ENCODE peak calls at places on chromosomes 7 and 10, in ten cellular contexts. One of them, this sample, is unnamed.

GRCh38 chr10:21989453-21990154 is 13.9 kb downstream of the DNAJC1 start:
- DNase-seq in CD14-positive monocyte: no peak
- DNase-seq in activated T-cell treated with anti-CD3 and anti-CD28 coated beads for 48 hours: no peak
- DNase-seq in NCI-H1105 treated with DMSO at 0.1 percent for 48 hours: peak
- DNase-seq in amniotic stem cell: no peak
- DNase-seq in Ammon's horn: peak
- DNase-seq in stimulated activated naive CD8-positive, alpha-beta T cell treated with anti-CD3 and anti-CD28 coated beads, Interleukin-15, amount 100 ng/mL, for 72 hours: peak
- DNase-seq in T-helper 9 cell: no peak
- DNase-seq in activated CD8-positive, alpha-beta memory T cell treated with anti-CD3 and anti-CD28 coated beads for 24 hours: no peak
- DNase-seq in T1000: no peak
- DNase-seq in this sample: peak

GRCh38 chr7:1977059-1977875 is 255.5 kb downstream of the MAD1L1 start:
- DNase-seq in activated T-cell treated with anti-CD3 and anti-CD28 coated beads for 48 hours: no peak
- DNase-seq in T-helper 9 cell: no peak
- DNase-seq in stimulated activated naive CD8-positive, alpha-beta T cell treated with anti-CD3 and anti-CD28 coated beads, Interleukin-15, amount 100 ng/mL, for 72 hours: no peak
- DNase-seq in NCI-H1105 treated with DMSO at 0.1 percent for 48 hours: no peak
- DNase-seq in amniotic stem cell: no peak
- DNase-seq in CD14-positive monocyte: no peak
- DNase-seq in Ammon's horn: peak
- DNase-seq in T1000: no peak
- DNase-seq in activated CD8-positive, alpha-beta memory T cell treated with anti-CD3 and anti-CD28 coated beads for 24 hours: no peak
- DNase-seq in this sample: no peak

GRCh38 chr7:44282601-44283171 is 42.7 kb downstream of the CAMK2B start:
- DNase-seq in activated T-cell treated with anti-CD3 and anti-CD28 coated beads for 48 hours: no peak
- DNase-seq in amniotic stem cell: no peak
- DNase-seq in CD14-positive monocyte: peak
- DNase-seq in NCI-H1105 treated with DMSO at 0.1 percent for 48 hours: no peak
- DNase-seq in activated CD8-positive, alpha-beta memory T cell treated with anti-CD3 and anti-CD28 coated beads for 24 hours: peak
- DNase-seq in stimulated activated naive CD8-positive, alpha-beta T cell treated with anti-CD3 and anti-CD28 coated beads, Interleukin-15, amount 100 ng/mL, for 72 hours: no peak
- DNase-seq in T-helper 9 cell: no peak
- DNase-seq in T1000: no peak
- DNase-seq in Ammon's horn: no peak
- DNase-seq in this sample: peak

GRCh38 chr7:65812281-65812680 is 60.6 kb upstream of the VKORC1L1 start:
- DNase-seq in T-helper 9 cell: no peak
- DNase-seq in activated T-cell treated with anti-CD3 and anti-CD28 coated beads for 48 hours: no peak
- DNase-seq in amniotic stem cell: no peak
- DNase-seq in NCI-H1105 treated with DMSO at 0.1 percent for 48 hours: no peak
- DNase-seq in stimulated activated naive CD8-positive, alpha-beta T cell treated with anti-CD3 and anti-CD28 coated beads, Interleukin-15, amount 100 ng/mL, for 72 hours: no peak
- DNase-seq in CD14-positive monocyte: no peak
- DNase-seq in Ammon's horn: no peak
- DNase-seq in activated CD8-positive, alpha-beta memory T cell treated with anti-CD3 and anti-CD28 coated beads for 24 hours: no peak
- DNase-seq in T1000: no peak
- DNase-seq in this sample: no peak

GRCh38 chr10:91683976-91684375 is 51.1 kb upstream of the PPP1R3C start:
- DNase-seq in activated CD8-positive, alpha-beta memory T cell treated with anti-CD3 and anti-CD28 coated beads for 24 hours: no peak
- DNase-seq in CD14-positive monocyte: no peak
- DNase-seq in amniotic stem cell: peak
- DNase-seq in Ammon's horn: no peak
- DNase-seq in T-helper 9 cell: no peak
- DNase-seq in activated T-cell treated with anti-CD3 and anti-CD28 coated beads for 48 hours: no peak
- DNase-seq in stimulated activated naive CD8-positive, alpha-beta T cell treated with anti-CD3 and anti-CD28 coated beads, Interleukin-15, amount 100 ng/mL, for 72 hours: no peak
- DNase-seq in T1000: peak
- DNase-seq in NCI-H1105 treated with DMSO at 0.1 percent for 48 hours: no peak
- DNase-seq in this sample: no peak

GRCh38 chr10:15262036-15262713 is 93.7 kb upstream of the NMT2 start:
- DNase-seq in amniotic stem cell: no peak
- DNase-seq in activated T-cell treated with anti-CD3 and anti-CD28 coated beads for 48 hours: no peak
- DNase-seq in Ammon's horn: peak
- DNase-seq in CD14-positive monocyte: no peak
- DNase-seq in T-helper 9 cell: no peak
- DNase-seq in activated CD8-positive, alpha-beta memory T cell treated with anti-CD3 and anti-CD28 coated beads for 24 hours: no peak
- DNase-seq in stimulated activated naive CD8-positive, alpha-beta T cell treated with anti-CD3 and anti-CD28 coated beads, Interleukin-15, amount 100 ng/mL, for 72 hours: no peak
- DNase-seq in T1000: no peak
- DNase-seq in NCI-H1105 treated with DMSO at 0.1 percent for 48 hours: no peak
- DNase-seq in this sample: no peak

GRCh38 chr7:4738711-4739527 is 36.5 kb upstream of the AP5Z1 start:
- DNase-seq in T-helper 9 cell: no peak
- DNase-seq in activated CD8-positive, alpha-beta memory T cell treated with anti-CD3 and anti-CD28 coated beads for 24 hours: peak
- DNase-seq in T1000: peak
- DNase-seq in Ammon's horn: peak
- DNase-seq in amniotic stem cell: peak
- DNase-seq in stimulated activated naive CD8-positive, alpha-beta T cell treated with anti-CD3 and anti-CD28 coated beads, Interleukin-15, amount 100 ng/mL, for 72 hours: no peak
- DNase-seq in NCI-H1105 treated with DMSO at 0.1 percent for 48 hours: no peak
- DNase-seq in CD14-positive monocyte: peak
- DNase-seq in activated T-cell treated with anti-CD3 and anti-CD28 coated beads for 48 hours: no peak
- DNase-seq in this sample: no peak

GRCh38 chr7:11193131-11193867 is 219.6 kb downstream of the PHF14 start:
- DNase-seq in NCI-H1105 treated with DMSO at 0.1 percent for 48 hours: peak
- DNase-seq in T-helper 9 cell: no peak
- DNase-seq in amniotic stem cell: no peak
- DNase-seq in stimulated activated naive CD8-positive, alpha-beta T cell treated with anti-CD3 and anti-CD28 coated beads, Interleukin-15, amount 100 ng/mL, for 72 hours: no peak
- DNase-seq in Ammon's horn: peak
- DNase-seq in CD14-positive monocyte: no peak
- DNase-seq in activated T-cell treated with anti-CD3 and anti-CD28 coated beads for 48 hours: no peak
- DNase-seq in T1000: no peak
- DNase-seq in activated CD8-positive, alpha-beta memory T cell treated with anti-CD3 and anti-CD28 coated beads for 24 hours: no peak
- DNase-seq in this sample: no peak

GRCh38 chr7:90604383-90604782 is 8.3 kb downstream of the CDK14 start:
- DNase-seq in stimulated activated naive CD8-positive, alpha-beta T cell treated with anti-CD3 and anti-CD28 coated beads, Interleukin-15, amount 100 ng/mL, for 72 hours: no peak
- DNase-seq in activated T-cell treated with anti-CD3 and anti-CD28 coated beads for 48 hours: no peak
- DNase-seq in amniotic stem cell: no peak
- DNase-seq in T-helper 9 cell: no peak
- DNase-seq in NCI-H1105 treated with DMSO at 0.1 percent for 48 hours: no peak
- DNase-seq in CD14-positive monocyte: no peak
- DNase-seq in Ammon's horn: no peak
- DNase-seq in T1000: no peak
- DNase-seq in activated CD8-positive, alpha-beta memory T cell treated with anti-CD3 and anti-CD28 coated beads for 24 hours: no peak
- DNase-seq in this sample: peak

GRCh38 chr7:99024066-99024465 is 119.8 kb downstream of the SMURF1 start:
- DNase-seq in activated CD8-positive, alpha-beta memory T cell treated with anti-CD3 and anti-CD28 coated beads for 24 hours: no peak
- DNase-seq in NCI-H1105 treated with DMSO at 0.1 percent for 48 hours: no peak
- DNase-seq in T-helper 9 cell: no peak
- DNase-seq in stimulated activated naive CD8-positive, alpha-beta T cell treated with anti-CD3 and anti-CD28 coated beads, Interleukin-15, amount 100 ng/mL, for 72 hours: no peak
- DNase-seq in Ammon's horn: no peak
- DNase-seq in CD14-positive monocyte: no peak
- DNase-seq in amniotic stem cell: no peak
- DNase-seq in activated T-cell treated with anti-CD3 and anti-CD28 coated beads for 48 hours: no peak
- DNase-seq in T1000: no peak
- DNase-seq in this sample: no peak

GRCh38 chr10:17617031-17617911 is at the start of gene HACD1:
- DNase-seq in Ammon's horn: peak
- DNase-seq in CD14-positive monocyte: peak
- DNase-seq in activated T-cell treated with anti-CD3 and anti-CD28 coated beads for 48 hours: peak
- DNase-seq in activated CD8-positive, alpha-beta memory T cell treated with anti-CD3 and anti-CD28 coated beads for 24 hours: peak
- DNase-seq in stimulated activated naive CD8-positive, alpha-beta T cell treated with anti-CD3 and anti-CD28 coated beads, Interleukin-15, amount 100 ng/mL, for 72 hours: peak
- DNase-seq in amniotic stem cell: peak
- DNase-seq in NCI-H1105 treated with DMSO at 0.1 percent for 48 hours: peak
- DNase-seq in T1000: peak
- DNase-seq in T-helper 9 cell: peak
- DNase-seq in this sample: peak

GRCh38 chr10:54396004-54396403 is 405.0 kb downstream of the PCDH15 start:
- DNase-seq in CD14-positive monocyte: no peak
- DNase-seq in stimulated activated naive CD8-positive, alpha-beta T cell treated with anti-CD3 and anti-CD28 coated beads, Interleukin-15, amount 100 ng/mL, for 72 hours: no peak
- DNase-seq in Ammon's horn: no peak
- DNase-seq in NCI-H1105 treated with DMSO at 0.1 percent for 48 hours: no peak
- DNase-seq in amniotic stem cell: no peak
- DNase-seq in T1000: no peak
- DNase-seq in activated T-cell treated with anti-CD3 and anti-CD28 coated beads for 48 hours: no peak
- DNase-seq in T-helper 9 cell: no peak
- DNase-seq in activated CD8-positive, alpha-beta memory T cell treated with anti-CD3 and anti-CD28 coated beads for 24 hours: no peak
- DNase-seq in this sample: no peak

GRCh38 chr10:32256613-32257437 is 90.1 kb downstream of the EPC1 start:
- DNase-seq in activated CD8-positive, alpha-beta memory T cell treated with anti-CD3 and anti-CD28 coated beads for 24 hours: peak
- DNase-seq in amniotic stem cell: no peak
- DNase-seq in T-helper 9 cell: peak
- DNase-seq in Ammon's horn: peak
- DNase-seq in stimulated activated naive CD8-positive, alpha-beta T cell treated with anti-CD3 and anti-CD28 coated beads, Interleukin-15, amount 100 ng/mL, for 72 hours: peak
- DNase-seq in activated T-cell treated with anti-CD3 and anti-CD28 coated beads for 48 hours: peak
- DNase-seq in CD14-positive monocyte: peak
- DNase-seq in NCI-H1105 treated with DMSO at 0.1 percent for 48 hours: peak
- DNase-seq in T1000: no peak
- DNase-seq in this sample: peak

GRCh38 chr10:72764151-72764550 is 72.2 kb downstream of the MCU start:
- DNase-seq in NCI-H1105 treated with DMSO at 0.1 percent for 48 hours: no peak
- DNase-seq in T1000: no peak
- DNase-seq in T-helper 9 cell: no peak
- DNase-seq in activated T-cell treated with anti-CD3 and anti-CD28 coated beads for 48 hours: no peak
- DNase-seq in Ammon's horn: no peak
- DNase-seq in stimulated activated naive CD8-positive, alpha-beta T cell treated with anti-CD3 and anti-CD28 coated beads, Interleukin-15, amount 100 ng/mL, for 72 hours: no peak
- DNase-seq in activated CD8-positive, alpha-beta memory T cell treated with anti-CD3 and anti-CD28 coated beads for 24 hours: no peak
- DNase-seq in amniotic stem cell: no peak
- DNase-seq in CD14-positive monocyte: no peak
- DNase-seq in this sample: no peak

GRCh38 chr10:110069502-110069982 is 61.8 kb downstream of the ADD3 start:
- DNase-seq in T1000: no peak
- DNase-seq in T-helper 9 cell: no peak
- DNase-seq in activated CD8-positive, alpha-beta memory T cell treated with anti-CD3 and anti-CD28 coated beads for 24 hours: no peak
- DNase-seq in Ammon's horn: no peak
- DNase-seq in CD14-positive monocyte: no peak
- DNase-seq in NCI-H1105 treated with DMSO at 0.1 percent for 48 hours: peak
- DNase-seq in amniotic stem cell: no peak
- DNase-seq in activated T-cell treated with anti-CD3 and anti-CD28 coated beads for 48 hours: no peak
- DNase-seq in stimulated activated naive CD8-positive, alpha-beta T cell treated with anti-CD3 and anti-CD28 coated beads, Interleukin-15, amount 100 ng/mL, for 72 hours: no peak
- DNase-seq in this sample: peak

GRCh38 chr7:1268866-1269265 is 36.2 kb downstream of the UNCX start:
- DNase-seq in T-helper 9 cell: no peak
- DNase-seq in NCI-H1105 treated with DMSO at 0.1 percent for 48 hours: peak
- DNase-seq in activated CD8-positive, alpha-beta memory T cell treated with anti-CD3 and anti-CD28 coated beads for 24 hours: no peak
- DNase-seq in stimulated activated naive CD8-positive, alpha-beta T cell treated with anti-CD3 and anti-CD28 coated beads, Interleukin-15, amount 100 ng/mL, for 72 hours: no peak
- DNase-seq in Ammon's horn: no peak
- DNase-seq in amniotic stem cell: no peak
- DNase-seq in T1000: no peak
- DNase-seq in activated T-cell treated with anti-CD3 and anti-CD28 coated beads for 48 hours: no peak
- DNase-seq in CD14-positive monocyte: no peak
- DNase-seq in this sample: no peak

GRCh38 chr10:89275383-89275782 is 23.8 kb upstream of the LIPA start:
- DNase-seq in stimulated activated naive CD8-positive, alpha-beta T cell treated with anti-CD3 and anti-CD28 coated beads, Interleukin-15, amount 100 ng/mL, for 72 hours: no peak
- DNase-seq in activated CD8-positive, alpha-beta memory T cell treated with anti-CD3 and anti-CD28 coated beads for 24 hours: no peak
- DNase-seq in NCI-H1105 treated with DMSO at 0.1 percent for 48 hours: no peak
- DNase-seq in Ammon's horn: no peak
- DNase-seq in CD14-positive monocyte: no peak
- DNase-seq in amniotic stem cell: no peak
- DNase-seq in activated T-cell treated with anti-CD3 and anti-CD28 coated beads for 48 hours: no peak
- DNase-seq in T-helper 9 cell: no peak
- DNase-seq in T1000: no peak
- DNase-seq in this sample: no peak

GRCh38 chr7:29400435-29400834 is 163.2 kb upstream of the PRR15 start:
- DNase-seq in stimulated activated naive CD8-positive, alpha-beta T cell treated with anti-CD3 and anti-CD28 coated beads, Interleukin-15, amount 100 ng/mL, for 72 hours: no peak
- DNase-seq in CD14-positive monocyte: no peak
- DNase-seq in amniotic stem cell: no peak
- DNase-seq in Ammon's horn: peak
- DNase-seq in NCI-H1105 treated with DMSO at 0.1 percent for 48 hours: no peak
- DNase-seq in T1000: no peak
- DNase-seq in activated CD8-positive, alpha-beta memory T cell treated with anti-CD3 and anti-CD28 coated beads for 24 hours: no peak
- DNase-seq in activated T-cell treated with anti-CD3 and anti-CD28 coated beads for 48 hours: no peak
- DNase-seq in T-helper 9 cell: no peak
- DNase-seq in this sample: peak

GRCh38 chr10:48306870-48307531 is 524 bp downstream of the MAPK8 start:
- DNase-seq in activated CD8-positive, alpha-beta memory T cell treated with anti-CD3 and anti-CD28 coated beads for 24 hours: no peak
- DNase-seq in NCI-H1105 treated with DMSO at 0.1 percent for 48 hours: peak
- DNase-seq in amniotic stem cell: no peak
- DNase-seq in Ammon's horn: peak
- DNase-seq in CD14-positive monocyte: no peak
- DNase-seq in T1000: peak
- DNase-seq in activated T-cell treated with anti-CD3 and anti-CD28 coated beads for 48 hours: no peak
- DNase-seq in T-helper 9 cell: peak
- DNase-seq in stimulated activated naive CD8-positive, alpha-beta T cell treated with anti-CD3 and anti-CD28 coated beads, Interleukin-15, amount 100 ng/mL, for 72 hours: no peak
- DNase-seq in this sample: peak

GRCh38 chr7:6651866-6652445 is 14.8 kb downstream of the ZNF316 start:
- DNase-seq in activated CD8-positive, alpha-beta memory T cell treated with anti-CD3 and anti-CD28 coated beads for 24 hours: no peak
- DNase-seq in NCI-H1105 treated with DMSO at 0.1 percent for 48 hours: no peak
- DNase-seq in activated T-cell treated with anti-CD3 and anti-CD28 coated beads for 48 hours: no peak
- DNase-seq in amniotic stem cell: no peak
- DNase-seq in T-helper 9 cell: no peak
- DNase-seq in stimulated activated naive CD8-positive, alpha-beta T cell treated with anti-CD3 and anti-CD28 coated beads, Interleukin-15, amount 100 ng/mL, for 72 hours: no peak
- DNase-seq in Ammon's horn: peak
- DNase-seq in CD14-positive monocyte: peak
- DNase-seq in T1000: no peak
- DNase-seq in this sample: no peak

GRCh38 chr10:14659626-14660196 is 115.0 kb downstream of the FAM107B start:
- DNase-seq in activated T-cell treated with anti-CD3 and anti-CD28 coated beads for 48 hours: peak
- DNase-seq in T1000: no peak
- DNase-seq in amniotic stem cell: no peak
- DNase-seq in activated CD8-positive, alpha-beta memory T cell treated with anti-CD3 and anti-CD28 coated beads for 24 hours: peak
- DNase-seq in NCI-H1105 treated with DMSO at 0.1 percent for 48 hours: no peak
- DNase-seq in T-helper 9 cell: no peak
- DNase-seq in stimulated activated naive CD8-positive, alpha-beta T cell treated with anti-CD3 and anti-CD28 coated beads, Interleukin-15, amount 100 ng/mL, for 72 hours: peak
- DNase-seq in CD14-positive monocyte: peak
- DNase-seq in Ammon's horn: peak
- DNase-seq in this sample: no peak

GRCh38 chr7:141456298-141456697 is 94.9 kb upstream of the AGK start:
- DNase-seq in T1000: no peak
- DNase-seq in NCI-H1105 treated with DMSO at 0.1 percent for 48 hours: no peak
- DNase-seq in activated CD8-positive, alpha-beta memory T cell treated with anti-CD3 and anti-CD28 coated beads for 24 hours: no peak
- DNase-seq in CD14-positive monocyte: no peak
- DNase-seq in amniotic stem cell: no peak
- DNase-seq in Ammon's horn: no peak
- DNase-seq in stimulated activated naive CD8-positive, alpha-beta T cell treated with anti-CD3 and anti-CD28 coated beads, Interleukin-15, amount 100 ng/mL, for 72 hours: no peak
- DNase-seq in T-helper 9 cell: no peak
- DNase-seq in activated T-cell treated with anti-CD3 and anti-CD28 coated beads for 48 hours: no peak
- DNase-seq in this sample: no peak

GRCh38 chr10:114045071-114045737 is 1.5 kb downstream of the ADRB1 start:
- DNase-seq in T-helper 9 cell: no peak
- DNase-seq in NCI-H1105 treated with DMSO at 0.1 percent for 48 hours: peak
- DNase-seq in stimulated activated naive CD8-positive, alpha-beta T cell treated with anti-CD3 and anti-CD28 coated beads, Interleukin-15, amount 100 ng/mL, for 72 hours: peak
- DNase-seq in activated T-cell treated with anti-CD3 and anti-CD28 coated beads for 48 hours: peak
- DNase-seq in activated CD8-positive, alpha-beta memory T cell treated with anti-CD3 and anti-CD28 coated beads for 24 hours: peak
- DNase-seq in CD14-positive monocyte: peak
- DNase-seq in Ammon's horn: peak
- DNase-seq in amniotic stem cell: no peak
- DNase-seq in T1000: no peak
- DNase-seq in this sample: no peak

This sample was measured in NCI-H2171 treated with DMSO at 0.1 percent for 48 hours.